ENCODE peak calls at places on chromosomes 6 and 20, in seven cellular contexts. P is kidney, C is GM20000, A is stomach, N is A673, I is coronary artery, Q is esophagus squamous epithelium. K is an unnamed sample.

GRCh38 chr20:32727663-32728062 is 15.6 kb downstream of the COMMD7 start:
- DNase-seq in P (no peak), C (no peak), A (no peak), N (no peak), I (no peak), Q (no peak), K (peak)

GRCh38 chr6:122399348-122400120 is at the start of gene HSF2:
- DNase-seq in P (peak), C (peak), A (peak), N (peak), I (peak), Q (peak), K (peak)

GRCh38 chr6:109453594-109454482 is 1.7 kb downstream of the MICAL1 start:
- DNase-seq in P (peak), C (no peak), A (no peak), N (peak), I (no peak), Q (no peak), K (no peak)

GRCh38 chr20:19407731-19408130 is 195.3 kb downstream of the SLC24A3 start:
- DNase-seq in P (no peak), C (no peak), A (no peak), N (no peak), I (no peak), Q (no peak), K (no peak)

GRCh38 chr6:145688493-145688905 is 46.8 kb downstream of the EPM2A start:
- DNase-seq in P (no peak), C (no peak), A (no peak), N (no peak), I (no peak), Q (no peak), K (peak)

GRCh38 chr20:52889225-52889624 is 82.9 kb upstream of the TSHZ2 start:
- DNase-seq in P (no peak), C (no peak), A (no peak), N (no peak), I (no peak), Q (no peak), K (no peak)

GRCh38 chr20:7859371-7859802 is 80.9 kb downstream of the HAO1 start:
- DNase-seq in P (no peak), C (peak), A (no peak), N (peak), I (no peak), Q (no peak), K (peak)

GRCh38 chr6:40611912-40612311 is 24.7 kb upstream of the LRFN2 start:
- DNase-seq in P (no peak), C (no peak), A (no peak), N (no peak), I (no peak), Q (no peak), K (no peak)

GRCh38 chr20:32965581-32966373 is 38.5 kb downstream of the SUN5 start:
- DNase-seq in P (peak), C (no peak), A (peak), N (no peak), I (peak), Q (no peak), K (no peak)

GRCh38 chr20:35568645-35569044 is 26.8 kb downstream of the ERGIC3 start:
- DNase-seq in P (no peak), C (no peak), A (no peak), N (no peak), I (no peak), Q (no peak), K (no peak)

GRCh38 chr6:110946498-110946897 is 12.0 kb upstream of the GTF3C6 start:
- DNase-seq in P (no peak), C (no peak), A (no peak), N (no peak), I (no peak), Q (no peak), K (peak)

GRCh38 chr6:163180874-163181541 is 233.5 kb upstream of the QKI start:
- DNase-seq in P (no peak), C (no peak), A (peak), N (no peak), I (no peak), Q (no peak), K (no peak)

GRCh38 chr20:32623667-32624157 is 38.6 kb upstream of the NOL4L start:
- DNase-seq in P (no peak), C (no peak), A (peak), N (no peak), I (no peak), Q (no peak), K (no peak)

GRCh38 chr6:56802570-56802969 is 152.3 kb upstream of the BEND6 start:
- DNase-seq in P (no peak), C (no peak), A (no peak), N (peak), I (no peak), Q (no peak), K (peak)

GRCh38 chr6:8382434-8382833 is 52.9 kb downstream of the SLC35B3 start:
- DNase-seq in P (no peak), C (no peak), A (no peak), N (no peak), I (no peak), Q (no peak), K (no peak)

GRCh38 chr6:3820563-3820962 is 28.6 kb upstream of the FAM50B start:
- DNase-seq in P (no peak), C (no peak), A (no peak), N (no peak), I (no peak), Q (no peak), K (no peak)

GRCh38 chr6:82832811-82833210 is 232.8 kb downstream of the UBE3D start:
- DNase-seq in P (no peak), C (no peak), A (no peak), N (no peak), I (no peak), Q (no peak), K (no peak)

GRCh38 chr20:38113401-38114325 is 51.4 kb downstream of the TGM2 start:
- DNase-seq in P (no peak), C (no peak), A (no peak), N (peak), I (no peak), Q (no peak), K (no peak)

GRCh38 chr6:144148891-144149290 is 1.4 kb upstream of the STX11 start:
- DNase-seq in P (no peak), C (no peak), A (no peak), N (no peak), I (no peak), Q (no peak), K (peak)

GRCh38 chr6:2760882-2761842 is 4.0 kb upstream of the WRNIP1 start:
- DNase-seq in P (no peak), C (no peak), A (no peak), N (peak), I (no peak), Q (no peak), K (no peak)

GRCh38 chr20:42338274-42339172 is 720.3 kb upstream of the CHD6 start:
- DNase-seq in P (no peak), C (no peak), A (no peak), N (no peak), I (no peak), Q (no peak), K (no peak)

GRCh38 chr6:27263886-27264285 is 16.4 kb downstream of the PRSS16 start:
- DNase-seq in P (no peak), C (no peak), A (no peak), N (no peak), I (no peak), Q (no peak), K (no peak)

GRCh38 chr6:100335999-100336398 is 128.7 kb downstream of the SIM1 start:
- DNase-seq in P (no peak), C (no peak), A (no peak), N (no peak), I (no peak), Q (no peak), K (peak)

GRCh38 chr6:35668708-35669440 is 19.8 kb downstream of the FKBP5 start:
- DNase-seq in P (no peak), C (no peak), A (no peak), N (peak), I (no peak), Q (no peak), K (no peak)

GRCh38 chr6:95768539-95768938 is 191.2 kb downstream of the MANEA start:
- DNase-seq in P (no peak), C (no peak), A (peak), N (no peak), I (no peak), Q (no peak), K (no peak)

GRCh38 chr6:36276581-36277536 is 7.0 kb downstream of the PNPLA1 start:
- DNase-seq in P (no peak), C (no peak), A (no peak), N (no peak), I (no peak), Q (no peak), K (no peak)

GRCh38 chr20:437787-438486 is 24.4 kb downstream of the TBC1D20 start:
- DNase-seq in P (no peak), C (no peak), A (no peak), N (no peak), I (no peak), Q (no peak), K (no peak)

GRCh38 chr6:154457881-154458284 is 52.6 kb downstream of the CNKSR3 start:
- DNase-seq in P (no peak), C (no peak), A (peak), N (no peak), I (no peak), Q (no peak), K (no peak)

GRCh38 chr6:128826606-128827005 is 56.3 kb upstream of the LAMA2 start:
- DNase-seq in P (no peak), C (no peak), A (no peak), N (no peak), I (no peak), Q (no peak), K (no peak)

GRCh38 chr6:111238464-111239119 is 151.3 kb downstream of the SLC16A10 start:
- DNase-seq in P (no peak), C (no peak), A (no peak), N (no peak), I (no peak), Q (no peak), K (peak)

GRCh38 chr20:51440589-51440988 is 101.9 kb downstream of the NFATC2 start:
- DNase-seq in P (no peak), C (no peak), A (no peak), N (no peak), I (no peak), Q (no peak), K (no peak)

GRCh38 chr6:21511891-21512550 is 81.5 kb upstream of the SOX4 start:
- DNase-seq in P (no peak), C (no peak), A (no peak), N (no peak), I (no peak), Q (no peak), K (no peak)

GRCh38 chr6:125784365-125784764 is 6.4 kb upstream of the NCOA7 start:
- DNase-seq in P (no peak), C (no peak), A (no peak), N (no peak), I (no peak), Q (no peak), K (peak)

GRCh38 chr6:40550096-40550731 is 37.0 kb downstream of the LRFN2 start:
- DNase-seq in P (no peak), C (peak), A (peak), N (peak), I (no peak), Q (no peak), K (peak)

GRCh38 chr6:132202569-132202968 is 198.7 kb downstream of the MOXD1 start:
- DNase-seq in P (no peak), C (no peak), A (no peak), N (peak), I (no peak), Q (no peak), K (peak)

GRCh38 chr6:168037242-168037641 is 39.8 kb downstream of the KIF25 start:
- DNase-seq in P (no peak), C (no peak), A (no peak), N (no peak), I (no peak), Q (no peak), K (no peak)

GRCh38 chr6:133959667-133960368 is 6.8 kb downstream of the TBPL1 start:
- DNase-seq in P (no peak), C (no peak), A (no peak), N (no peak), I (no peak), Q (no peak), K (no peak)

GRCh38 chr6:140285471-140285870 is 911.0 kb upstream of the CITED2 start:
- DNase-seq in P (no peak), C (no peak), A (no peak), N (peak), I (no peak), Q (no peak), K (no peak)

GRCh38 chr6:42400886-42401604 is 50.7 kb downstream of the TRERF1 start:
- DNase-seq in P (no peak), C (no peak), A (no peak), N (no peak), I (no peak), Q (no peak), K (no peak)

GRCh38 chr6:33124525-33124901 is 48.7 kb downstream of the HLA-DPB1 start:
- DNase-seq in P (no peak), C (no peak), A (no peak), N (no peak), I (no peak), Q (no peak), K (no peak)
- TF ChIP-seq CTCF in P (no peak), C (no peak), A (no peak), N (no peak), I (no peak), Q (no peak), K (no peak)

DNA sequence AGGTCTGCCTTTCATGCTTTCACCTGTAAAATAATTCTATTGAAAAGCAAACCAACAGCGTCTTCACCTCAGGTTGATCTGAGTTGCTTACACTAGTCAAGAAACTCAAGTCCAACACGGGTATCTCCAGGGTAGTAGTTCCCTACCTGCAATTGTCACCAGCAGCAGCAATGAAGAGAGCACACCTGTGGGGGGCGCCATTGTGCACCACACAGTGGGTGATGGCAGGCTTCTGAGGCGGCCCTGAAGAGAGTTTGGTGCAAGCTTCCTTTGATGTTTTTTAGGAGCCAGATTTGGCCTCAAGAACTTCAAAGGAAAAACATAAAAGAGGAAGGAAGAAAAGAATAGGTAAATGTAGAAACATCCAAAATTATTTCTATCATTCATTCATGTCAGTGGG is 45.1 kb downstream of the KIAA0319 start:
- DNase-seq in P (no peak), C (no peak), A (no peak), N (no peak), I (no peak), Q (no peak), K (no peak)
- TF ChIP-seq CTCF in P (no peak), C (peak), A (no peak), N (peak), I (no peak), Q (no peak), K (no peak)

GRCh38 chr20:48723308-48724264 is 104.2 kb downstream of the PREX1 start:
- DNase-seq in P (peak), C (no peak), A (peak), N (no peak), I (peak), Q (no peak), K (peak)
- TF ChIP-seq CTCF in P (no peak), C (no peak), A (no peak), N (no peak), I (no peak), Q (no peak), K (no peak)

GRCh38 chr6:14038636-14039035 is 78.9 kb upstream of the CD83 start:
- DNase-seq in P (no peak), C (no peak), A (no peak), N (no peak), I (no peak), Q (no peak), K (no peak)

GRCh38 chr6:14036911-14037310 is 80.7 kb upstream of the CD83 start:
- DNase-seq in P (no peak), C (no peak), A (no peak), N (no peak), I (no peak), Q (no peak), K (no peak)

GRCh38 chr6:14037402-14038277 is 79.9 kb upstream of the CD83 start:
- DNase-seq in P (no peak), C (no peak), A (no peak), N (no peak), I (no peak), Q (no peak), K (peak)

GRCh38 chr6:14039038-14039437 is 78.5 kb upstream of the CD83 start:
- DNase-seq in P (no peak), C (no peak), A (no peak), N (no peak), I (no peak), Q (no peak), K (no peak)

DNA sequence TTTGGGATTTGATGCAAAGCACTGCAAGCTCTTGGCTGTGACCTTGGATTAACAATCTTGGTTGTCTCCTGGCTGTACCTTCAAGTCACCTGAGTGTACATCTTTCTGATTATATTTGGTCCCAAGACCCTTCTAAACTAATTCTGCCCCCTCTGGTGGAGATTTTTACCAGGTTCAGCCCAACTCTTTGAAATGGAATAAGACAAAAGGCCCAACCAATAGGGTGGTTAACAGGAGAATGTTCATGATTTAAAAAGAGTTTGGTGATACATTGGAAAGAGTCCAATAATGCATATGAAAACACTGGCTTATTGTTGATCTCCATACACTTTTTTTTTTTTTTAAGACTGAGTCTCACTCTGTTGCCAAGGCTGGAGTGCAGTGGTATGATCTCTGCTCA is 77.5 kb upstream of the CD83 start:
- DNase-seq in P (no peak), C (no peak), A (no peak), N (no peak), I (no peak), Q (no peak), K (no peak)
- TF ChIP-seq CTCF in P (no peak), C (no peak), A (no peak), N (peak), I (no peak), Q (no peak), K (no peak)

GRCh38 chr20:62354031-62354808 is 12.9 kb downstream of the LAMA5 start:
- DNase-seq in P (no peak), C (no peak), A (no peak), N (no peak), I (no peak), Q (no peak), K (no peak)

GRCh38 chr20:62350629-62351422 is 16.3 kb downstream of the LAMA5 start:
- DNase-seq in P (peak), C (no peak), A (no peak), N (no peak), I (no peak), Q (no peak), K (no peak)

GRCh38 chr20:62353289-62354030 is 13.7 kb downstream of the LAMA5 start:
- DNase-seq in P (no peak), C (no peak), A (no peak), N (no peak), I (no peak), Q (no peak), K (no peak)

GRCh38 chr20:62351469-62352401 is 15.4 kb downstream of the LAMA5 start:
- DNase-seq in P (no peak), C (no peak), A (no peak), N (no peak), I (no peak), Q (no peak), K (no peak)

DNA sequence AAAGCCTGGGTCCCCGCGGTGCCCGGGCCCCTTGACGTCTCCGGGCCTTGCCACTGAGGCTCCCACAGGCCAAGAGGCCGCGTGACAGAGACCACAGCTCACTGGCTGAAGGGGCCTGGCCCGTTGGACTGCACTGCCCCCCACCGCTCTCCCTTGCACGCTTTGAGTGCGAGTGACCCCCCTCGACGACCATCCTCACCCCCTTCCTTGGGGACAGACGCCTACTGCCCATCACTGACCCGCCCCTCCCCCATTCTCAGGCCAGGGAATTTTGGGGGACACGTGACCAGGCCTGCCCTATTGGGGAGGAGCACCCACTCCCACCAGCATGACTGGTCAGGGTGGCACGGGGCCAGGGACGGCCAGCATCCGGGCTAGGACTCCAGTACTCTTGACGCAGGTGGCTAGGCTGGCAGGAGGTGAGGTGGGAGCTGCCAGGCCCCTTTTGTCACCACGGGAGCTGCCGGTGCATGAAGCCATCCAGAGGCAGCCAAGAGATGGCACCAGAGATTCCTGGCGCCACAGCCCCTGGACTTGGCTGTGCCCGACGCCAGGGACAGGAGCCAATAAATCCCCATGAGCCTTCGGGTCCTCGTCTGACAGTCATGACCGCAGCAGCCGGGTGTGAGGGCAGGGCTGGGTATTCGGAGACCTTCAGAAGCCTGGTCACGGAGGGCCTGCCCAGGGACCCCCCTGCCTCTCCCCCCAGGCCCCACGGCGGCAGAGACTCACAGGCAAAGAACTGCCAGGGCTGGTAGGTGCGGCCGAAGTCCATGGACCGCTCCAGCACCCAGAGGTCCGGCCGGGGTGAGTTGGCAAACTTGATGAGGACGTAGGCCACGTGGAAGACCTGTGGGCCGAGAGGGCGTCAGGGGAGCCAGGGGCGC is 14.5 kb downstream of the LAMA5 start:
- DNase-seq in P (no peak), C (no peak), A (peak), N (peak), I (peak), Q (no peak), K (no peak)
- TF ChIP-seq CTCF in P (peak), C (no peak), A (no peak), N (peak), I (no peak), Q (peak), K (no peak)

GRCh38 chr6:43416935-43417334 is 10.4 kb upstream of the ABCC10 start:
- DNase-seq in P (no peak), C (no peak), A (no peak), N (no peak), I (no peak), Q (no peak), K (no peak)

GRCh38 chr6:43420012-43420411 is 7.3 kb upstream of the ABCC10 start:
- DNase-seq in P (no peak), C (no peak), A (no peak), N (no peak), I (no peak), Q (no peak), K (no peak)
- TF ChIP-seq CTCF in P (no peak), C (no peak), A (no peak), N (no peak), I (no peak), Q (no peak), K (no peak)

K was measured in foreskin fibroblast.